ENCODE peak calls at places on chromosomes 11 and 22, in five cellular contexts. Q is lung, P is MM.1S, B is breast epithelium, I is H1. G is an unnamed sample. For H3K36me3, the result is how much of the 10 kb centered on the place peaks cover.

GRCh38 chr11:68200639-68201038 is 12.5 kb downstream of the KMT5B start:
- DNase-seq in Q (no peak), P (no peak), B (no peak), I (no peak), G (no peak)

GRCh38 chr22:22554324-22555284 is 4.5 kb downstream of the PRAME start:
- DNase-seq in Q (no peak), P (no peak), B (no peak), I (no peak), G (no peak)

GRCh38 chr11:122209619-122210377 is 93.8 kb upstream of the BLID start:
- DNase-seq in Q (peak), P (no peak), B (no peak), I (no peak), G (no peak)

GRCh38 chr11:70091651-70092050 is 13.5 kb downstream of the ANO1 start:
- DNase-seq in Q (no peak), P (no peak), B (no peak), I (no peak), G (no peak)

GRCh38 chr11:79070518-79070917 is 370.3 kb downstream of the TENM4 start:
- DNase-seq in Q (no peak), P (no peak), B (no peak), I (no peak), G (no peak)

GRCh38 chr11:3231851-3232744 is at the start of gene MRGPRE:
- DNase-seq in Q (peak), P (peak), B (no peak), I (no peak), G (no peak)

GRCh38 chr11:130217133-130217631 is 57.6 kb downstream of the ST14 start:
- DNase-seq in Q (peak), P (no peak), B (no peak), I (no peak), G (no peak)

GRCh38 chr11:955154-956049 is 29.7 kb downstream of the AP2A2 start:
- DNase-seq in Q (no peak), P (no peak), B (no peak), I (no peak), G (no peak)

GRCh38 chr11:128297111-128297651 is 290.2 kb downstream of the ETS1 start:
- DNase-seq in Q (no peak), P (no peak), B (no peak), I (no peak), G (no peak)

GRCh38 chr11:114040706-114041211 is 18.8 kb upstream of the ZBTB16 start:
- DNase-seq in Q (no peak), P (no peak), B (no peak), I (no peak), G (no peak)

GRCh38 chr22:41681616-41682015 is 7.1 kb downstream of the SNU13 start:
- DNase-seq in Q (no peak), P (no peak), B (peak), I (no peak), G (no peak)

GRCh38 chr11:43697679-43698078 is 17.1 kb downstream of the HSD17B12 start:
- DNase-seq in Q (no peak), P (no peak), B (no peak), I (no peak), G (no peak)

GRCh38 chr11:36288442-36289225 is 590 bp downstream of the COMMD9 start:
- DNase-seq in Q (no peak), P (no peak), B (no peak), I (no peak), G (no peak)

GRCh38 chr22:17783773-17784480 is 9.7 kb upstream of the BID start:
- DNase-seq in Q (no peak), P (no peak), B (no peak), I (no peak), G (no peak)

GRCh38 chr22:39301926-39302325 is 17.5 kb downstream of the RPL3 start:
- DNase-seq in Q (no peak), P (no peak), B (no peak), I (no peak), G (no peak)

GRCh38 chr11:64787526-64788320 is 9.4 kb upstream of the SF1 start:
- DNase-seq in Q (peak), P (peak), B (peak), I (no peak), G (no peak)

GRCh38 chr11:75249704-75250103 is 9.1 kb downstream of the TPBGL start:
- DNase-seq in Q (no peak), P (no peak), B (peak), I (no peak), G (no peak)

GRCh38 chr11:19605500-19606371 is 106.9 kb upstream of the NAV2 start:
- DNase-seq in Q (no peak), P (no peak), B (no peak), I (no peak), G (no peak)

GRCh38 chr11:65316979-65317786 is 2.5 kb downstream of the CDC42EP2 start:
- DNase-seq in Q (peak), P (no peak), B (peak), I (no peak), G (no peak)

GRCh38 chr11:33900159-33900855 is 8.4 kb upstream of the LMO2 start:
- DNase-seq in Q (no peak), P (no peak), B (no peak), I (no peak), G (no peak)

GRCh38 chr11:128482512-128483191 is 104.7 kb downstream of the ETS1 start:
- DNase-seq in Q (no peak), P (no peak), B (no peak), I (no peak), G (no peak)

GRCh38 chr22:19679476-19680099 is 34.7 kb upstream of the SEPTIN5 start:
- DNase-seq in Q (peak), P (no peak), B (peak), I (no peak), G (peak)
- TF ChIP-seq CTCF in Q (peak), P (peak), B (peak), I (peak), G (peak)

DNA sequence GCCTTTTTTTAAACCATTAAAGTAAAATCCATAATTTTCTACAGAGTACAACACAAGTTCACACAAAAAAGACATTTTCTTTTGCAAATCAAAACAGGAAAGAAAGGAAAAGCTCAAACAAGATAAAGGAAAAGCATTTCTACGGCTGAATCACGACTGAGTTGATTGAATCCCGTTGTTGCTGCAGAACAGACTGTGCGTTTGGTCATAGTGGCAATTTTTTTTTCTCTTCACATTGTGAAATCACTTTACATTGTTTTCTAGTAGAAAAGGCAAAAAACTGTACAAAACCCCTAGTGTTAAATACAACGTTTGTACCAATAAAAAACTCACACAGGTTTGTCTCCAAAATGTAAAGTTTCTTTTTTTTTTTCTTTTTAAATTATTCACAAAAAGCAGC is 17.3 kb upstream of the RAPSN start:
- DNase-seq in Q (no peak), P (no peak), B (no peak), I (no peak), G (no peak)
- H3K36me3 ChIP-seq in Q (under half), P (under half), B (under half), I (under half), G (under half)

DNA sequence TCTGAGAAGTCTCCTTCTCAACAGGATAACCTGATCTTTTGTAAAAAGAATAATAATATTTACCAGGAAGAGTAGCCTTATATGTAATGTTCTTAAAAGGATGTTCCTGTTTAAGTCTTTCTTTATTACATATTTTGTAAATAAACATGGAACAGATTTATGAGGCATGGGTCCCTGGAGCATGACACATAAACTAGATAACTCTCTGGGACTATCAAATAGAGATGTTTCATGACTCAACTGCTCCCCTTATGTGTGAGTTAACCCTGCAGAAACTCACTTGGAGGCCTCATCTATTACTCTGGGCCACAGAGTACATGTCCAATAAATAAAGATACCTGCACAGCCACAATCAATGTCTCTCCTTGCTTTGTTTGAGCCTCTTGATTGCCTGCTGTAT is 64.6 kb downstream of the GDPD4 start:
- DNase-seq in Q (no peak), P (no peak), B (no peak), I (no peak), G (no peak)
- H3K4me3 ChIP-seq in Q (no peak), P (no peak), B (no peak), I (no peak), G (no peak)

DNA sequence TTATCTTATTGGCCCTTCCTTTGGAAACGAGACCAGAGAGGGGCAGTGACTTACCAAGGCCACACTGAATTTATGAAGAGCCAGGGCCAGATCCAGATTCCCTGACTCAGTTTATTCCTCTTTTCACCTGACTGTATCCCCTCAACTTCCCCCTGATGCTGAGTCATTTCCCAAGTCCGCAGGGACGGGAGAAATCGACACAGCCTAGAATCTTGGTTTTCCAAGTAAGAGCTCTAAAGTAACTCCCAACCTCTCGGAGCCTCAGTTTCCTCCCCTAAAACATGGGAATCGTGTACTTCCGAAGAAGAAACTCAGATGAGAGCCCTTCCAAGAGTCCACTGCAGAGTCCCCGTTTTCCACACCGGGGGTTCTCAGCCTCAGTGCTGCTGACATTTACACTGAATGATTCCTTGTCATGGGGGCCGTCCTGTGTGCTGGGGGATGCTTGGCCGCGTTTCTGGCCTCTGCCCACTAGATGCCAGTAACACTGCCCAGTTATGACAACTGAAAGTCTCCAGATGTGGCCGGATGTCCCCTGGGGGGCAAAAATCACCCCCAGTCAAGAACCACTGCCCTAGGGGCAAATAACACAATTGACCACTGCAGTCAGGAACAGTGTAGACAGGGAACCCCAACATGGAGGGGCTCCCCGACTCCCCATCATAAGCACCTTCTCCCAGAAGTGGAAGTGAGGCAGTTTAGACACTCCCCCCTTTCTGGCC is 11.2 kb downstream of the MPST start:
- DNase-seq in Q (no peak), P (no peak), B (no peak), I (no peak), G (no peak)
- TF ChIP-seq CTCF in Q (no peak), P (no peak), B (no peak), I (peak), G (peak)

GRCh38 chr11:59659981-59660380 is 8.9 kb downstream of the PATL1 start:
- DNase-seq in Q (no peak), P (no peak), B (no peak), I (no peak), G (no peak)

GRCh38 chr11:59654893-59655292 is 13.9 kb downstream of the PATL1 start:
- DNase-seq in Q (no peak), P (no peak), B (no peak), I (no peak), G (no peak)

GRCh38 chr11:59658036-59658435 is 10.8 kb downstream of the PATL1 start:
- DNase-seq in Q (no peak), P (no peak), B (no peak), I (no peak), G (no peak)

GRCh38 chr11:59660621-59661020 is 8.2 kb downstream of the PATL1 start:
- DNase-seq in Q (no peak), P (no peak), B (no peak), I (no peak), G (no peak)
- H3K36me3 ChIP-seq in Q (under half), P (under half), B (under half), I (half or more), G (under half)

GRCh38 chr22:36417281-36417686 is 29.5 kb upstream of the MYH9 start:
- DNase-seq in Q (peak), P (peak), B (peak), I (no peak), G (no peak)

GRCh38 chr22:36423461-36424404 is 36.0 kb upstream of the MYH9 start:
- DNase-seq in Q (no peak), P (no peak), B (no peak), I (no peak), G (no peak)

GRCh38 chr22:36419177-36419911 is 31.6 kb upstream of the MYH9 start:
- DNase-seq in Q (peak), P (peak), B (no peak), I (no peak), G (no peak)

GRCh38 chr22:36422287-36423014 is 34.7 kb upstream of the MYH9 start:
- DNase-seq in Q (no peak), P (no peak), B (no peak), I (no peak), G (no peak)

GRCh38 chr22:36419912-36420882 is 32.4 kb upstream of the MYH9 start:
- DNase-seq in Q (no peak), P (no peak), B (no peak), I (no peak), G (no peak)
- H3K4me3 ChIP-seq in Q (no peak), P (no peak), B (no peak), I (no peak), G (no peak)

GRCh38 chr11:97451441-97451840 is 1061.6 kb downstream of the JRKL start:
- DNase-seq in Q (no peak), P (no peak), B (no peak), I (no peak), G (no peak)

GRCh38 chr11:97460091-97460490 is 1070.3 kb downstream of the JRKL start:
- DNase-seq in Q (no peak), P (no peak), B (no peak), I (no peak), G (no peak)

GRCh38 chr11:97454988-97455387 is 1065.2 kb downstream of the JRKL start:
- DNase-seq in Q (no peak), P (peak), B (no peak), I (no peak), G (no peak)
- TF ChIP-seq CTCF in Q (no peak), P (peak), B (no peak), I (peak), G (no peak)

GRCh38 chr22:40417881-40418280 is 47.5 kb downstream of the SGSM3 start:
- DNase-seq in Q (no peak), P (no peak), B (peak), I (no peak), G (no peak)

GRCh38 chr22:40419718-40420117 is 49.3 kb downstream of the SGSM3 start:
- DNase-seq in Q (no peak), P (no peak), B (peak), I (no peak), G (no peak)

GRCh38 chr22:40420341-40421081 is 50.1 kb downstream of the SGSM3 start:
- DNase-seq in Q (no peak), P (no peak), B (peak), I (no peak), G (no peak)

GRCh38 chr22:40417041-40417440 is 46.6 kb downstream of the SGSM3 start:
- DNase-seq in Q (no peak), P (no peak), B (peak), I (no peak), G (no peak)

DNA sequence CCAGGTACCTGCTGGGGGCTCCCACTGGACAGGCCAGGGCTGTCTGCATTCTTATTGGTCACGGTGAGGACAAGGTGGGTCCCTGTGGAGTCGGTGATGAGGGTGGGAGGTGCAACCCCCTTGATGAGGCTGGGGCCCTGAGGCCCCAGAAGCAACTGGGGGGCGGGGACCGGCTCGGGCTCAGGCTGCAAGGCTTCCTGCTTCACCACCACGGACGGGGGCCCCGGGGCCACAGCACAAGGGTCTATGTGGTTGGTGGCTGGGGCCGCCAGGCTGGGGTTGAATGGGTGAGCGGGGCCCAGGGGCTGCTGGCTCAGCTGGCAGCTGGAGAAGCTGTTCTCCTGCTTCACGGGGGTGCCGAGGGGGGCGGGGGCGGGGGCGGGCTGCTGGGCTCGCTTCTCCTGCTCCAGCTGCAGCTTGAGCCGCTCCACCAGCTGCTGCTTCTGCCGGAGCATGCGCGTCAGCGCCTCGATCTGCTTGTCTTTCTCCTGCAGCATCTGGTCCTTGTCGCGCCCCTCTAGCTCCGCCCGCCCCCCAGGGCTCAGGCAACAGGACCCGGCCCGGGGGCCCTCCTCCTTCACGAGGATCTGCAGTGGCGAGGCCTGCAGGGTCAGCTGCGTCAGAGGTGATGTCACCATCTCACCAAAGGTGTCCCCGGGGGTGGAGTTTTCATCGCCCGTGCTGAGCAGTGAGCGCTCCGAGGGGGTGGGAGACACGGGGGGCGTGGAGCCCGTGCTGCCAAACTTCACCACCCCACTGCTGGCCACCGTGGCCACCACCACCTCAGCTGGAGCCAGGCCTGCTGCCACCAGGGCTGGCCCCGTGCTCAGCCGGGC is 48.2 kb downstream of the SGSM3 start:
- DNase-seq in Q (no peak), P (no peak), B (peak), I (no peak), G (no peak)
- H3K36me3 ChIP-seq in Q (half or more), P (under half), B (under half), I (under half), G (half or more)

G was measured in GM06990.